ENCODE peak calls at places on chromosome 15, in eight cellular contexts. C is HFF-Myc, R is A549, S is AG10803, B is cardiac fibroblast, A is heart right ventricle, N is psoas muscle, O is astrocyte. E is an unnamed sample.
A peak's percentile ranks its signal among the peaks of the same experiment; 100 is the strongest.

GRCh38 chr15:54620916-54621315 is 575.8 kb downstream of the RSL24D1 start:
- DNase-seq in C (no peak), N (no peak), O (no peak), B (no peak), R (no peak), S (no peak), A (no peak), E (no peak)

GRCh38 chr15:70099966-70100494 is 2.3 kb upstream of the TLE3 start:
- DNase-seq in A (no peak), S (no peak), O (no peak), C (no peak), B (no peak), N (no peak), R (peak; percentile 33), E (peak; percentile 50)

GRCh38 chr15:47987908-47988532 is 132.8 kb upstream of the SLC24A5 start:
- DNase-seq in B (peak; percentile 80), O (peak; percentile 31), C (peak; percentile 43), A (no peak), S (peak; percentile 66), R (peak; percentile 53), N (no peak), E (peak; percentile 81)

GRCh38 chr15:41291065-41291631 is 41.2 kb downstream of the OIP5 start:
- DNase-seq in O (no peak), C (no peak), B (no peak), R (no peak), S (no peak), N (no peak), A (no peak), E (no peak)

GRCh38 chr15:88912500-88912921 is 668 bp downstream of the MFGE8 start:
- DNase-seq in R (no peak), A (peak; percentile 60), N (peak; percentile 74), B (peak; percentile 65), S (no peak), C (no peak), O (no peak), E (peak; percentile 62)

GRCh38 chr15:67548862-67549651 is 6.6 kb downstream of the MAP2K5 start:
- DNase-seq in B (no peak), A (peak; percentile 20), O (no peak), C (no peak), S (no peak), R (no peak), N (no peak), E (no peak)

GRCh38 chr15:37758412-37758811 is 176.0 kb upstream of the TMCO5A start:
- DNase-seq in B (no peak), N (no peak), A (no peak), C (no peak), R (no peak), S (no peak), O (no peak), E (no peak)

GRCh38 chr15:77076325-77076915 is 5.5 kb upstream of the TSPAN3 start:
- DNase-seq in A (no peak), S (peak; percentile 40), B (peak; percentile 35), N (no peak), R (no peak), O (no peak), C (no peak), E (no peak)

GRCh38 chr15:38474155-38474757 is 20.3 kb downstream of the FAM98B start:
- DNase-seq in R (peak; percentile 61), C (peak; percentile 50), B (peak; percentile 81), A (no peak), N (no peak), S (peak; percentile 87), O (peak; percentile 63), E (peak; percentile 81)

GRCh38 chr15:69034352-69034751 is 19.9 kb downstream of the NOX5 start:
- DNase-seq in B (peak; percentile 51), A (no peak), R (no peak), C (no peak), S (peak; percentile 83), N (no peak), O (peak; percentile 97), E (peak; percentile 56)

GRCh38 chr15:68205949-68206539 is 912 bp upstream of the CALML4 start:
- DNase-seq in B (no peak), A (peak; percentile 59), S (no peak), O (no peak), R (no peak), C (no peak), N (peak; percentile 76), E (no peak)

GRCh38 chr15:29656636-29657475 is 165.4 kb downstream of the TJP1 start:
- DNase-seq in C (no peak), A (no peak), R (peak; percentile 87), O (no peak), S (no peak), B (peak; percentile 20), N (no peak), E (peak; percentile 36)

GRCh38 chr15:60373745-60374144 is 24.0 kb downstream of the ANXA2 start:
- DNase-seq in N (no peak), B (no peak), O (no peak), C (no peak), R (peak; percentile 20), A (no peak), S (no peak), E (no peak)

GRCh38 chr15:90315276-90315982 is 36.7 kb upstream of the ZNF774 start:
- DNase-seq in A (peak; percentile 55), O (peak; percentile 86), C (peak; percentile 12), N (peak; percentile 86), B (peak; percentile 96), R (peak; percentile 64), S (peak; percentile 91), E (peak; percentile 96)

GRCh38 chr15:96369351-96369750 is 38.9 kb downstream of the NR2F2 start:
- DNase-seq in N (no peak), A (no peak), B (no peak), S (no peak), R (no peak), C (no peak), O (no peak), E (no peak)

GRCh38 chr15:96365781-96366525 is 35.5 kb downstream of the NR2F2 start:
- DNase-seq in N (no peak), A (no peak), C (no peak), B (no peak), O (no peak), S (no peak), R (no peak), E (no peak)

GRCh38 chr15:96366526-96366877 is 36.0 kb downstream of the NR2F2 start:
- DNase-seq in O (no peak), C (no peak), A (no peak), N (no peak), R (no peak), B (no peak), S (no peak), E (no peak)

GRCh38 chr15:96369825-96370621 is 39.5 kb downstream of the NR2F2 start:
- DNase-seq in C (no peak), N (no peak), B (no peak), O (no peak), S (no peak), A (no peak), R (no peak), E (no peak)

GRCh38 chr15:96367436-96368200 is 37.1 kb downstream of the NR2F2 start:
- DNase-seq in C (no peak), S (no peak), B (no peak), O (no peak), N (no peak), A (no peak), R (no peak), E (no peak)
- H3K4me3 ChIP-seq in C (no peak overlapping the region), S (no peak overlapping the region), B (peak overlapping the region; percentile 11), O (no peak overlapping the region), N (peak overlapping the region; percentile 38), A (peak overlapping the region; percentile 20), R (no peak overlapping the region), E (no peak overlapping the region)

DNA sequence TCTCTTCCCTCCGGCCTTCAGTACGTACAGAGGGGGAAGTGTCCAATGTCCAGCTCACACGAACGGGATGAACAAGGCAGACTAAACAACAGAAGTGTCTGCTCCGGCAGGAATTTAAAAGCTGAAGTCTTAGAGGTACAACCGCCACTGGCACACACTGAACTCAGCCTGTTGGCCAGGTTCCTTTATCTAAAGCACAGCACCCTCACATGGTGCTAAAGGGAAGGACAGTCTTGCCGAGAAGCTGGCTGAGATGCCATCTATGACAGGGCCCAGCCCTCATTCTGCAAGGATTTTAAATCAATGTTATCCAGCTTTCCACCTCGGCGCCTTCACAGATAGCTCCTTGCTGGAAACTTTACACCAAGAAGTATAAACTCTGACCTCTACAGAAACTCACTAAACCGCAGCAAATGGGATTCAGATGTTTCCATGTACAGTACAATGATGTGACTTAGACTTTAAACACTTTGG is 2.8 kb downstream of the ADAMTS17 start:
- DNase-seq in R (peak; percentile 78), N (peak; percentile 73), B (peak; percentile 88), A (no peak), S (peak; percentile 38), O (peak; percentile 72), C (peak; percentile 27), E (peak; percentile 89)
- TF ChIP-seq CTCF in R (peak; percentile 31), N (peak; percentile 64), B (peak; percentile 39), A (peak; percentile 72), S (peak; percentile 44), O (peak; percentile 70), C (peak; percentile 24), E (peak; percentile 78)

GRCh38 chr15:57505949-57506391 is 85.7 kb upstream of the MYZAP start:
- DNase-seq in B (peak; percentile 90), A (peak; percentile 59), R (peak; percentile 39), C (no peak), S (peak; percentile 57), N (no peak), O (no peak), E (peak; percentile 82)

GRCh38 chr15:57507111-57507510 is 84.6 kb upstream of the MYZAP start:
- DNase-seq in R (no peak), B (no peak), A (no peak), N (no peak), C (no peak), O (no peak), S (no peak), E (no peak)

GRCh38 chr15:57504599-57504940 is 87.1 kb upstream of the MYZAP start:
- DNase-seq in S (no peak), B (no peak), O (no peak), C (no peak), R (no peak), A (no peak), N (no peak), E (no peak)

GRCh38 chr15:57505056-57505713 is 86.5 kb upstream of the MYZAP start:
- DNase-seq in N (no peak), O (no peak), C (no peak), S (peak; percentile 17), B (no peak), A (no peak), R (peak; percentile 55), E (peak; percentile 18)

GRCh38 chr15:57506422-57506821 is 85.3 kb upstream of the MYZAP start:
- DNase-seq in N (no peak), B (no peak), A (no peak), C (no peak), R (peak; percentile 24), S (no peak), O (no peak), E (no peak)
- H3K4me3 ChIP-seq in N (no peak overlapping the region), B (no peak overlapping the region), A (no peak overlapping the region), C (no peak overlapping the region), R (no peak overlapping the region), S (no peak overlapping the region), O (no peak overlapping the region), E (no peak overlapping the region)

DNA sequence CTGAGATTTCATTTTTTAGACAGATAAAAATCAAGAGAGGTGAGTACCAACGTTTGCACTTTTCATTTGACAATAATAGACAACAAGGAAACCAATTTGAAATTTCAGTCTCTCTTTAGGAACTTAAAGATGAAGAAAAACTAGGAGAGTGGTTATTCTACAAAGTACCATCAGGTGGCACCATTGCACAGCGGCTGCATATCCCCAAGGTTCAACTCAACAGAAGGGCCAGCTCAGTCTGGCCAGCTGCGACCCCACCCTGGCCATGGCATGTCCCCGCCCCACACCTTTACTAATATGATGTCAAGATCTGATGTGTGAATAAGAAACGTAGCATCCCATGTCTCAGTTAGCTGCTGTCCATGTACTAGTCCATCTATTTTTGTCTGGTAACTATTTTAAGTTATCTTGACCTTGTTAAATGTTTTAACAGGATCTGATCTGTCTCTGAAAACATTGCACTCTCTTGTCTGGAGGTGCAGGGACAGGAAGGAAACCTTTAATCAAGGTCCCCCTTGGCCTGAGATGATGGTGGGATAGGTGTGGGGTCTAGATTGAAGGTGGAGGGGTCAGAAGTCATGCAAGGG is 35.5 kb upstream of the CGNL1 start:
- DNase-seq in O (no peak), A (no peak), B (peak; percentile 79), N (no peak), S (peak; percentile 62), C (no peak), R (peak; percentile 76), E (peak; percentile 83)
- TF ChIP-seq CTCF in O (peak; percentile 78), A (peak; percentile 89), B (peak; percentile 83), N (peak; percentile 91), S (peak; percentile 91), C (peak; percentile 62), R (peak; percentile 99), E (peak; percentile 74)

E was measured in fibroblast of pulmonary artery.